ENCODE peak calls at places on chromosomes 6 and 20, in nine cellular contexts. D, Q, N, J, O, M, X, I and A are unnamed samples.

GRCh38 chr20:49424536-49424935 is 57.9 kb downstream of the KCNB1 start:
- DNase-seq in D (no peak), Q (no peak), N (peak), J (no peak), O (no peak), M (no peak), X (no peak), I (no peak), A (peak)

GRCh38 chr6:144338951-144339681 is 54.0 kb downstream of the UTRN start:
- DNase-seq in D (no peak), Q (no peak), N (no peak), J (no peak), O (no peak), M (no peak), X (no peak), I (no peak), A (no peak)

GRCh38 chr6:88376759-88377387 is 210.7 kb upstream of the CNR1 start:
- DNase-seq in D (peak), Q (peak), N (no peak), J (no peak), O (peak), M (no peak), X (peak), I (peak), A (peak)

GRCh38 chr6:29011276-29011734 is 6.2 kb upstream of the ZNF311 start:
- DNase-seq in D (peak), Q (no peak), N (no peak), J (no peak), O (peak), M (peak), X (peak), I (no peak), A (peak)

GRCh38 chr20:31663838-31664695 is 26.4 kb downstream of the COX4I2 start:
- DNase-seq in D (no peak), Q (no peak), N (no peak), J (no peak), O (no peak), M (no peak), X (peak), I (no peak), A (no peak)

GRCh38 chr6:133337312-133337711 is 96.2 kb downstream of the EYA4 start:
- DNase-seq in D (no peak), Q (no peak), N (no peak), J (no peak), O (no peak), M (no peak), X (no peak), I (no peak), A (no peak)

GRCh38 chr6:35302604-35303218 is 5.1 kb downstream of the DEF6 start:
- DNase-seq in D (peak), Q (no peak), N (no peak), J (peak), O (no peak), M (peak), X (no peak), I (no peak), A (no peak)

GRCh38 chr6:343960-344815 is 47.4 kb upstream of the IRF4 start:
- DNase-seq in D (peak), Q (no peak), N (no peak), J (no peak), O (no peak), M (no peak), X (no peak), I (peak), A (peak)

GRCh38 chr6:75436869-75437268 is 56.7 kb downstream of the FILIP1 start:
- DNase-seq in D (peak), Q (no peak), N (no peak), J (no peak), O (no peak), M (no peak), X (no peak), I (no peak), A (no peak)

GRCh38 chr20:55782861-55783260 is 222.5 kb downstream of the CBLN4 start:
- DNase-seq in D (no peak), Q (no peak), N (no peak), J (no peak), O (no peak), M (no peak), X (no peak), I (no peak), A (no peak)

GRCh38 chr20:43840382-43841070 is 74.1 kb upstream of the TOX2 start:
- DNase-seq in D (peak), Q (no peak), N (no peak), J (no peak), O (no peak), M (peak), X (peak), I (no peak), A (no peak)

GRCh38 chr6:30942338-30943060 is 1.7 kb downstream of the MUCL3 start:
- DNase-seq in D (peak), Q (peak), N (no peak), J (no peak), O (peak), M (no peak), X (peak), I (peak), A (peak)

GRCh38 chr6:68718379-68719073 is 83.4 kb downstream of the ADGRB3 start:
- DNase-seq in D (no peak), Q (no peak), N (no peak), J (no peak), O (peak), M (no peak), X (no peak), I (no peak), A (peak)

GRCh38 chr20:49034070-49034732 is 11.9 kb upstream of the CSE1L start:
- DNase-seq in D (no peak), Q (no peak), N (no peak), J (no peak), O (no peak), M (no peak), X (no peak), I (no peak), A (no peak)